ENCODE peak calls at places on chromosomes 13 and 19, in nine cellular contexts. One of them, this sample, is unnamed.

GRCh38 chr13:57375876-57376275 is 208.9 kb downstream of the PRR20E start:
- DNase-seq in ovary: no peak
- DNase-seq in IMR-90: no peak
- DNase-seq in body of pancreas: no peak
- DNase-seq in heart left ventricle: no peak
- DNase-seq in uterus: no peak
- DNase-seq in spleen: no peak
- DNase-seq in stomach: no peak
- DNase-seq in adrenal gland: no peak
- DNase-seq in this sample: no peak

GRCh38 chr13:103615778-103616177 is 549.6 kb upstream of the SLC10A2 start:
- DNase-seq in ovary: no peak
- DNase-seq in IMR-90: no peak
- DNase-seq in body of pancreas: no peak
- DNase-seq in heart left ventricle: no peak
- DNase-seq in uterus: no peak
- DNase-seq in spleen: no peak
- DNase-seq in stomach: no peak
- DNase-seq in adrenal gland: no peak
- DNase-seq in this sample: no peak

GRCh38 chr13:39957868-39958676 is 302.6 kb downstream of the COG6 start:
- DNase-seq in ovary: no peak
- DNase-seq in IMR-90: no peak
- DNase-seq in body of pancreas: no peak
- DNase-seq in heart left ventricle: no peak
- DNase-seq in uterus: no peak
- DNase-seq in spleen: no peak
- DNase-seq in stomach: no peak
- DNase-seq in adrenal gland: no peak
- DNase-seq in this sample: no peak

GRCh38 chr19:56333506-56333905 is 18.9 kb upstream of the ZSCAN5A start:
- DNase-seq in ovary: no peak
- DNase-seq in IMR-90: peak
- DNase-seq in body of pancreas: peak
- DNase-seq in heart left ventricle: no peak
- DNase-seq in uterus: no peak
- DNase-seq in spleen: no peak
- DNase-seq in stomach: peak
- DNase-seq in adrenal gland: peak
- DNase-seq in this sample: no peak

GRCh38 chr13:27261376-27261775 is 9.3 kb upstream of the RASL11A start:
- DNase-seq in ovary: no peak
- DNase-seq in IMR-90: no peak
- DNase-seq in body of pancreas: no peak
- DNase-seq in heart left ventricle: no peak
- DNase-seq in uterus: no peak
- DNase-seq in spleen: no peak
- DNase-seq in stomach: no peak
- DNase-seq in adrenal gland: no peak
- DNase-seq in this sample: no peak

GRCh38 chr19:10270180-10270615 is 722 bp upstream of the ICAM1 start:
- DNase-seq in ovary: no peak
- DNase-seq in IMR-90: no peak
- DNase-seq in body of pancreas: peak
- DNase-seq in heart left ventricle: peak
- DNase-seq in uterus: peak
- DNase-seq in spleen: peak
- DNase-seq in stomach: peak
- DNase-seq in adrenal gland: peak
- DNase-seq in this sample: peak

GRCh38 chr13:76329004-76329403 is 557.2 kb downstream of the KCTD12 start:
- DNase-seq in ovary: no peak
- DNase-seq in IMR-90: no peak
- DNase-seq in body of pancreas: no peak
- DNase-seq in heart left ventricle: no peak
- DNase-seq in uterus: no peak
- DNase-seq in spleen: no peak
- DNase-seq in stomach: no peak
- DNase-seq in adrenal gland: no peak
- DNase-seq in this sample: no peak

GRCh38 chr19:30178721-30179402 is 193.3 kb upstream of the ZNF536 start:
- DNase-seq in ovary: no peak
- DNase-seq in IMR-90: no peak
- DNase-seq in body of pancreas: no peak
- DNase-seq in heart left ventricle: no peak
- DNase-seq in uterus: no peak
- DNase-seq in spleen: no peak
- DNase-seq in stomach: no peak
- DNase-seq in adrenal gland: no peak
- DNase-seq in this sample: no peak

GRCh38 chr13:43473437-43473836 is 313.3 kb downstream of the ENOX1 start:
- DNase-seq in ovary: no peak
- DNase-seq in IMR-90: no peak
- DNase-seq in body of pancreas: peak
- DNase-seq in heart left ventricle: no peak
- DNase-seq in uterus: no peak
- DNase-seq in spleen: no peak
- DNase-seq in stomach: no peak
- DNase-seq in adrenal gland: no peak
- DNase-seq in this sample: no peak

DNA sequence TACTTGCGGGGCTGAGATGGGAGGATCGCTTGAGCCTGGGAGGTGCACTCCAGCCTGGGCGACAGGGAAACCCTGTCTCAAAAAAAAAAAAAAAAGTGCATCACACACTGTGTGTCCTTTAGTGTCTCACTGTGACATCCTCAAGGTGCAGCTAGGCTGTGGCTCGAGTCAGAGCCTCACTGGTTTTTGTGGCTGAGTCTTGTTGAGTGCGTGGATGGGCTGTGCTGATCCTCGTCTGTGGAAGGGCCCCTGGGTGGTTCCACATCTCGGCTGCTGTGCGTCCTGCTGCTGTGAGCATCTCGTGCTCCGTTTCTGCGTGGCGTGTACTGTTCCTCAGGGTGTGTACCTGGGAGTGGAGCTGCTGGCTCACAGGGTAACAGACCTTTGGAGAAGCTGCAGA is 11.2 kb downstream of the STK11 start:
- DNase-seq in ovary: no peak
- DNase-seq in IMR-90: no peak
- DNase-seq in body of pancreas: no peak
- DNase-seq in heart left ventricle: no peak
- DNase-seq in uterus: no peak
- DNase-seq in spleen: no peak
- DNase-seq in stomach: no peak
- DNase-seq in adrenal gland: no peak
- DNase-seq in this sample: no peak
- TF ChIP-seq POLR2A in ovary: no peak
- TF ChIP-seq POLR2A in IMR-90: no peak
- TF ChIP-seq POLR2A in body of pancreas: no peak
- TF ChIP-seq POLR2A in heart left ventricle: no peak
- TF ChIP-seq POLR2A in uterus: no peak
- TF ChIP-seq POLR2A in spleen: no peak
- TF ChIP-seq POLR2A in stomach: no peak
- TF ChIP-seq POLR2A in adrenal gland: no peak
- TF ChIP-seq POLR2A in this sample: no peak

DNA sequence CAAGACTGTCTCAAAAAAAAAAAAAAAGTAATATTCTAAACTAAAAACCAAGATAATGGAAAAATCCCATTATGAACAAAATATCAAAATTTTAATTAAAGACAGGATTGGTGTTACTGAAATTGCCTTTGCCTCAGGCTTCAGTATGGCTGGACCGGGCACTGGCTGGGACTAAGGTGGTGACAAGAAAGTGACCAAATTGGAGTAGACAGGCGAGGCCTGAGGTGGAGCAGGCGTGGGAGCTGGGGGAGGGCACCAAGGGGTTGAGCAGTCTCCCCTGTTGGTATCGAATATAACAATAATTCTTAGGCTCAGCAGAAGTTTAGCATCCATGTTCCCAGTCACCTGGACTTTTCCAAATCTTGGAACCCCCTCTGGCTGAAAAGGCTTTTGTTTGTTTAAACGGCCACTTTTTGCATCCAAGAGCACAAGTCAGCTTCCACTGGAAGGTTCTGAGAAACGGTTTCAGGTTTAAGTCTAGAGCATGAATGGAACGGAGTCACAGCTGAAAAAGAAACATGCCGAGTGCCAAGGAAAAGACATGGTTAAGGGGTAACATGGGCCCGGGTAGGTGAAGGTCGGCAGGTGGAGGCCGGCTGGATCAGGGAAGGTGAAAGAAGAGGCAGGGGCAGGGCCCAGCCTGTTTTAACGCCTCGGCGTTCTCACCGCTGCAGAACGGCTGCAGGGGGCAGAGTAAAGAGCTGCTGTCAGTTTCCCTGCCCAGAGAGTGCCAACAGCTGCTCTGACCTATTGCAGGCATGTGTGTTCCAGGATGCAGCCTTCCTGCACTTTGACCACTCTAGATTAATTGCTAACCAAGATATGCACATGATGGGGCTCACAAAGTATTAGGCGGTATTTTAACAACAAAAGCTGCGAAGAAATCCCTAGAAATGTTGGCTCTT is 104.4 kb downstream of the TM9SF2 start:
- DNase-seq in ovary: peak
- DNase-seq in IMR-90: no peak
- DNase-seq in body of pancreas: peak
- DNase-seq in heart left ventricle: peak
- DNase-seq in uterus: peak
- DNase-seq in spleen: peak
- DNase-seq in stomach: peak
- DNase-seq in adrenal gland: peak
- DNase-seq in this sample: peak
- TF ChIP-seq CTCF in ovary: no peak
- TF ChIP-seq CTCF in IMR-90: no peak
- TF ChIP-seq CTCF in body of pancreas: peak
- TF ChIP-seq CTCF in heart left ventricle: no peak
- TF ChIP-seq CTCF in uterus: no peak
- TF ChIP-seq CTCF in spleen: no peak
- TF ChIP-seq CTCF in stomach: no peak
- TF ChIP-seq CTCF in adrenal gland: no peak
- TF ChIP-seq CTCF in this sample: no peak

GRCh38 chr13:84086847-84087162 is 204.5 kb upstream of the SLITRK1 start:
- DNase-seq in ovary: no peak
- DNase-seq in IMR-90: no peak
- DNase-seq in body of pancreas: no peak
- DNase-seq in heart left ventricle: no peak
- DNase-seq in uterus: no peak
- DNase-seq in spleen: no peak
- DNase-seq in stomach: no peak
- DNase-seq in adrenal gland: no peak
- DNase-seq in this sample: no peak

DNA sequence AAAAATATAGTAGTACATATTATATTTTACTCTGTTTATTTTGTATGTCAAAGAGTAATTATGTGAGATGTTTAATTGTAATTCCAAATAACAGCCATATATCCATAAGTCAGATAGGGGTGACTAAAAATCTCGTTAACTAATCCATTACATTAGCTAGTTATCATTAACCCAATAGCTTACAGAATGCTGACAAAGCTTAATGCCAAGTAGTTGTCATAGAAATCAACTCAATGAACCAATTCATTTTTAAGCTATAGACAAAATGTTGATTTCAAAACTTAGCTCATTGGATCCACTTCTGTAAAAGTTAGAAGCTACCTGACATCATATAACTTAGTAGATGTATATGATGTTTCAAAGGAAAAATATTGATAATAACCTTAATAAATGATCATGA is 206.7 kb upstream of the SLITRK1 start:
- DNase-seq in ovary: no peak
- DNase-seq in IMR-90: no peak
- DNase-seq in body of pancreas: no peak
- DNase-seq in heart left ventricle: no peak
- DNase-seq in uterus: no peak
- DNase-seq in spleen: no peak
- DNase-seq in stomach: no peak
- DNase-seq in adrenal gland: no peak
- DNase-seq in this sample: no peak
- TF ChIP-seq POLR2A in ovary: no peak
- TF ChIP-seq POLR2A in IMR-90: no peak
- TF ChIP-seq POLR2A in body of pancreas: no peak
- TF ChIP-seq POLR2A in heart left ventricle: no peak
- TF ChIP-seq POLR2A in uterus: no peak
- TF ChIP-seq POLR2A in spleen: no peak
- TF ChIP-seq POLR2A in stomach: no peak
- TF ChIP-seq POLR2A in adrenal gland: no peak
- TF ChIP-seq POLR2A in this sample: no peak

DNA sequence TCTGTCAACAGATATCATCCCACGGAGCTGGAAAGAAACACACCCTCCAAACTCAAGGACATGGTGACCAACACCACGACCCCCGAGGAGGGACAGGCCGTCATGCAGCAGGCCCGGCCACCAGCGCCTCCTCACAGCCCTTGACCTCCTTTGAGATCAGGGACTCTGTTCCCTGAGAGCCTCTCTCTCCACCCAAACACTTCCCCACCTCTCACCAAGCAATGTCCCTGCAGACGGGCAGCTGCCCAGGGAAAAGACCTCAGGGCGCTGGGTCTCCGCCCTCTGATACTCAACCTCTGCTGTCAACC is 10.0 kb downstream of the SCGB2B2 start:
- DNase-seq in ovary: no peak
- DNase-seq in IMR-90: no peak
- DNase-seq in body of pancreas: no peak
- DNase-seq in heart left ventricle: no peak
- DNase-seq in uterus: no peak
- DNase-seq in spleen: no peak
- DNase-seq in stomach: no peak
- DNase-seq in adrenal gland: peak
- DNase-seq in this sample: no peak
- TF ChIP-seq CTCF in ovary: no peak
- TF ChIP-seq CTCF in IMR-90: no peak
- TF ChIP-seq CTCF in body of pancreas: no peak
- TF ChIP-seq CTCF in heart left ventricle: no peak
- TF ChIP-seq CTCF in uterus: no peak
- TF ChIP-seq CTCF in spleen: no peak
- TF ChIP-seq CTCF in stomach: no peak
- TF ChIP-seq CTCF in adrenal gland: no peak
- TF ChIP-seq CTCF in this sample: no peak

DNA sequence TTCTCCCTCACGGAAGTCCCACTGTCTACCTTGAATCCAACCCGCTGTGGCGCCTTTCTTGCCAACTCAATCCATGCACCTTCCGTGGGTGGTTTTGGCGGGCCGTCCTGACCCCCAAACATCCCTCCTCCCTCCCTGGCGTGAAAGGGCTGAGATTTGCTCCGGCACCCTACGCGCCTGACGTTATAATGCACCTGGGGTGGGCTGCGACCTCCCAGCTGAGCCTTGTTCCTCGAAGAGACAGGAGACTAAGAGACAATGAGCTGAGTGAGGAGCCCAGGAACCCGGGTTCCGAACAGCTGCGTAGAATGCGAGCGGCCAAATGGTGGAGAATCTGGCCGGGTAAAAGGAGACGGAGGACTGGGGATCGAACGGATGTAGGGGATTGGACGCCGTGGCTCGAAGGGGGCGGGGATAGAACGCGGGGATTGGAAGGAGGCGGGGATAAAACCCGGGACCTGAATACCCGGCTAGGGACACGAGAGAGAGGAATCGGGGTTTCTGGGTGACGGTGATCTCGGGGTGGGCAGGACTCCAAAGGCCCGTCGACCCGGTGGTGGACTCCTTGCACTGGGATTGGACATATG is at the start of gene CPT1C:
- DNase-seq in ovary: peak
- DNase-seq in IMR-90: peak
- DNase-seq in body of pancreas: peak
- DNase-seq in heart left ventricle: peak
- DNase-seq in uterus: peak
- DNase-seq in spleen: peak
- DNase-seq in stomach: peak
- DNase-seq in adrenal gland: peak
- DNase-seq in this sample: peak
- TF ChIP-seq POLR2A in ovary: peak
- TF ChIP-seq POLR2A in IMR-90: peak
- TF ChIP-seq POLR2A in body of pancreas: peak
- TF ChIP-seq POLR2A in heart left ventricle: peak
- TF ChIP-seq POLR2A in uterus: peak
- TF ChIP-seq POLR2A in spleen: peak
- TF ChIP-seq POLR2A in stomach: no peak
- TF ChIP-seq POLR2A in adrenal gland: peak
- TF ChIP-seq POLR2A in this sample: no peak

This sample was measured in tibial nerve.